ENCODE peak calls at places on chromosomes 1 and 21, in ten cellular contexts. X is lower lobe of right lung, J is aorta, U is MM.1S, H is left ventricle myocardium inferior, R is right cardiac atrium, K is endothelial cell of umbilical vein, D is OCI-LY7, Y is PC-9, V is dorsolateral prefrontal cortex. P is an unnamed sample.

GRCh38 chr1:245583575-245584330 is 429.0 kb downstream of the KIF26B start:
- DNase-seq in X (no peak), J (no peak), U (no peak), H (no peak), R (no peak), K (no peak), D (no peak), Y (no peak), V (no peak), P (no peak)

GRCh38 chr21:36989699-36990507 is 16.6 kb upstream of the RIPPLY3 start:
- DNase-seq in X (peak), J (peak), U (peak), H (peak), R (peak), K (peak), D (peak), Y (peak), V (peak), P (peak)

GRCh38 chr1:24535021-24535424 is 20.9 kb upstream of the NCMAP start:
- DNase-seq in X (no peak), J (no peak), U (peak), H (no peak), R (no peak), K (no peak), D (peak), Y (no peak), V (no peak), P (no peak)

GRCh38 chr1:9018372-9018771 is 7.9 kb downstream of the SLC2A7 start:
- DNase-seq in X (no peak), J (no peak), U (no peak), H (peak), R (no peak), K (peak), D (no peak), Y (no peak), V (no peak), P (no peak)

GRCh38 chr1:214318356-214318755 is 37.4 kb downstream of the SMYD2 start:
- DNase-seq in X (no peak), J (no peak), U (no peak), H (no peak), R (no peak), K (no peak), D (no peak), Y (no peak), V (no peak), P (no peak)

GRCh38 chr1:232250410-232250809 is 379.5 kb downstream of the SIPA1L2 start:
- DNase-seq in X (no peak), J (no peak), U (no peak), H (no peak), R (no peak), K (no peak), D (no peak), Y (no peak), V (no peak), P (no peak)

GRCh38 chr21:41667136-41667535 is 99.7 kb downstream of the RIPK4 start:
- DNase-seq in X (no peak), J (no peak), U (no peak), H (no peak), R (no peak), K (no peak), D (no peak), Y (no peak), V (no peak), P (no peak)

GRCh38 chr21:42319368-42319767 is 4.2 kb upstream of the TFF3 start:
- DNase-seq in X (no peak), J (no peak), U (no peak), H (no peak), R (no peak), K (no peak), D (peak), Y (no peak), V (no peak), P (no peak)

GRCh38 chr1:19858894-19859293 is 23.3 kb upstream of the OTUD3 start:
- DNase-seq in X (no peak), J (no peak), U (no peak), H (no peak), R (no peak), K (no peak), D (peak), Y (no peak), V (no peak), P (no peak)

GRCh38 chr1:193538690-193539089 is 352.3 kb upstream of the B3GALT2 start:
- DNase-seq in X (no peak), J (no peak), U (no peak), H (no peak), R (no peak), K (no peak), D (no peak), Y (no peak), V (no peak), P (no peak)

GRCh38 chr1:161166669-161167548 is 683 bp downstream of the PPOX start:
- DNase-seq in X (no peak), J (peak), U (peak), H (no peak), R (no peak), K (no peak), D (peak), Y (no peak), V (no peak), P (no peak)

GRCh38 chr1:147771216-147772125 is 11.1 kb upstream of the GJA5 start:
- DNase-seq in X (no peak), J (peak), U (no peak), H (peak), R (peak), K (no peak), D (no peak), Y (peak), V (no peak), P (no peak)

GRCh38 chr1:20322825-20323612 is 32.3 kb downstream of the VWA5B1 start:
- DNase-seq in X (no peak), J (peak), U (no peak), H (no peak), R (no peak), K (no peak), D (peak), Y (no peak), V (no peak), P (no peak)

GRCh38 chr21:18772404-18772803 is 368.8 kb upstream of the TMPRSS15 start:
- DNase-seq in X (no peak), J (no peak), U (peak), H (no peak), R (no peak), K (peak), D (no peak), Y (no peak), V (no peak), P (no peak)

GRCh38 chr1:238558156-238558555 is 667.4 kb upstream of the ZP4 start:
- DNase-seq in X (no peak), J (no peak), U (no peak), H (no peak), R (no peak), K (no peak), D (no peak), Y (no peak), V (no peak), P (no peak)

GRCh38 chr1:107926436-107927080 is 38.4 kb downstream of the VAV3 start:
- DNase-seq in X (no peak), J (no peak), U (no peak), H (no peak), R (no peak), K (no peak), D (no peak), Y (no peak), V (no peak), P (no peak)

GRCh38 chr1:27009601-27010197 is 3.0 kb downstream of the TENT5B start:
- DNase-seq in X (peak), J (no peak), U (no peak), H (peak), R (peak), K (no peak), D (no peak), Y (peak), V (no peak), P (no peak)

GRCh38 chr1:16371725-16372124 is 4.7 kb downstream of the SZRD1 start:
- DNase-seq in X (no peak), J (peak), U (no peak), H (no peak), R (no peak), K (peak), D (no peak), Y (no peak), V (peak), P (no peak)

GRCh38 chr1:116139592-116140134 is 28.5 kb downstream of the MAB21L3 start:
- DNase-seq in X (no peak), J (no peak), U (no peak), H (no peak), R (no peak), K (no peak), D (no peak), Y (no peak), V (no peak), P (no peak)

GRCh38 chr1:201123866-201124265 is 3.1 kb downstream of the ASCL5 start:
- DNase-seq in X (no peak), J (no peak), U (no peak), H (no peak), R (no peak), K (no peak), D (no peak), Y (no peak), V (no peak), P (no peak)

GRCh38 chr1:57165546-57165945 is 199.7 kb upstream of the C8B start:
- DNase-seq in X (no peak), J (no peak), U (no peak), H (no peak), R (no peak), K (no peak), D (no peak), Y (no peak), V (no peak), P (no peak)

GRCh38 chr1:204471687-204472086 is 22.9 kb downstream of the PIK3C2B start:
- DNase-seq in X (no peak), J (no peak), U (no peak), H (no peak), R (no peak), K (no peak), D (no peak), Y (no peak), V (no peak), P (no peak)

DNA sequence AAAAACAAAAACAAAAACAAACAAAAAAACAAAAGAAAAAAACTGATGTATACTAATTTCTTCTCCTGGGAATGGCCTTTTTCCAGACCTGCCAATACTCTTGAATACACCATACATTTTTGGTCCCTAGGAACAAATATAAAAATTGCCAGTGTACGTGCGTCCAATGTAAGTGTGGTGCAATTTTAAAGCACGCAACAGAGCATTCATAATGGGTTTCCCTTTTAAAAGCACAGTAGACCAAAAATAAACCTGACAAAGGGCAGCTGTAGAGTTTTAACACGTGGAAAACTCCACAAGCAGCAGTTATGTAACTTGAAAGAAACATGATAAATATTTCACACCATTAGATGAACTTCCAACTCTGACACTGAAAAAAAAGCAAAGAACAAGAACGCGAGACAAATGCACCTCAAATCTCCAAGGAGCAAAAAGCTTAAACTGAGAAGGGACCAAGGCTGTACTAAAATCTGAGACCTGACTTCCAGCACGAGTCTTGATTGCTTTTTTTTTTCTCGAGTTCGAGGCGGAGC is 358 bp upstream of the JAM2 start:
- DNase-seq in X (no peak), J (no peak), U (no peak), H (no peak), R (no peak), K (peak), D (peak), Y (no peak), V (no peak), P (no peak)
- H3K27ac ChIP-seq in X (peak), J (no peak), U (no peak), H (peak), R (peak), K (no peak), D (no peak), Y (no peak), V (peak), P (no peak)

GRCh38 chr21:15242906-15243305 is 178.1 kb upstream of the NRIP1 start:
- DNase-seq in X (no peak), J (no peak), U (no peak), H (no peak), R (no peak), K (no peak), D (no peak), Y (no peak), V (no peak), P (no peak)
- H3K27ac ChIP-seq in X (no peak), J (no peak), U (no peak), H (no peak), R (no peak), K (no peak), D (no peak), Y (no peak), V (no peak), P (no peak)

GRCh38 chr1:33410091-33410701 is 20.7 kb downstream of the PHC2 start:
- DNase-seq in X (no peak), J (no peak), U (no peak), H (no peak), R (peak), K (no peak), D (no peak), Y (no peak), V (no peak), P (peak)

GRCh38 chr1:33407339-33407738 is 23.6 kb downstream of the PHC2 start:
- DNase-seq in X (no peak), J (no peak), U (no peak), H (no peak), R (no peak), K (no peak), D (no peak), Y (no peak), V (no peak), P (no peak)

GRCh38 chr1:33402234-33402633 is 28.7 kb downstream of the PHC2 start:
- DNase-seq in X (no peak), J (no peak), U (no peak), H (no peak), R (no peak), K (no peak), D (no peak), Y (no peak), V (no peak), P (no peak)

DNA sequence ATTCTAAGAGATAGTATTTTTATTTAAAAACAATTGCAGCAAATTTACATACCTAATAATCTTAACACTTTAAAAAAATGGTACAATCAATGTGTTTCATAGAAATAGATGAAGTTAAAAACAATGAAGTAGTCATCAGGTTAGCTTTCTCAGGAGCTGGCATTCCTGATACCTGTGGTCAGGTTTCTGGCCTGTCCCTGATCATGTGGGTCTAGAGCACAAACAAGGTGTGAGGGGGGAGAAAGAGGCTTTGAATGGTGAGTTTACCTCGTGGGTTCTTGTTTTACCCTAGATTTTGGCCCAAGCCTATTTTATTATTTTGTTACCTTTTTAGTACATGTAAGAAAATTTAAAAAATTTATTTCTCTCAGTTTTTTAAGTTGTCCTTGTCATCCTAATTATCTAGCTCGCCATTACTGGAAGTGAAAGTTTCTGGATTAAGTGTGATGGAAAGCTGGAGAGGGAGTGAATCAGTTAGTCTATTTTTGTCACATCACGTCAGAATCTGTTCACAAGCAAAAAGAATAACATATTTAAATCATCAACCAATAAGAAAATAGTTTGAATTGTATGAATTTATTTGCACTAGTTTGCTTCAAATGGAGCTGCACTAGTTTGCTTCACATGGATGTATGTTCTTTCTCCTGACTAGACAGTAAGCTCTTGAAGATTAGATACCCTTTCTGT is 23.0 kb downstream of the PHC2 start:
- DNase-seq in X (no peak), J (no peak), U (no peak), H (no peak), R (no peak), K (no peak), D (no peak), Y (no peak), V (no peak), P (no peak)
- H3K27ac ChIP-seq in X (no peak), J (no peak), U (no peak), H (peak), R (no peak), K (no peak), D (no peak), Y (no peak), V (no peak), P (no peak)

GRCh38 chr1:109385417-109385816 is 12.3 kb downstream of the SORT1 start:
- DNase-seq in X (no peak), J (no peak), U (no peak), H (peak), R (peak), K (no peak), D (no peak), Y (no peak), V (no peak), P (peak)
- H3K27ac ChIP-seq in X (no peak), J (peak), U (no peak), H (peak), R (peak), K (no peak), D (no peak), Y (no peak), V (peak), P (peak)

GRCh38 chr21:35203093-35204021 is 154.3 kb upstream of the RUNX1 start:
- DNase-seq in X (no peak), J (no peak), U (no peak), H (no peak), R (no peak), K (peak), D (no peak), Y (no peak), V (no peak), P (no peak)
- H3K27ac ChIP-seq in X (no peak), J (peak), U (no peak), H (peak), R (peak), K (peak), D (no peak), Y (no peak), V (no peak), P (no peak)